ENCODE peak calls at places on chromosomes 6 and 20, in ten cellular contexts. V, Y, Q, X, C, M, D, H, J and P are unnamed samples.

GRCh38 chr6:121516331-121516730 is 80.9 kb downstream of the GJA1 start:
- DNase-seq in V (no peak), Y (no peak), Q (no peak), X (no peak), C (no peak), M (no peak), D (no peak), H (no peak), J (no peak), P (no peak)

GRCh38 chr20:41889125-41889870 is 271.1 kb upstream of the CHD6 start:
- DNase-seq in V (no peak), Y (no peak), Q (no peak), X (no peak), C (no peak), M (peak; percentile 20), D (no peak), H (no peak), J (no peak), P (peak; percentile 22)

GRCh38 chr6:10373642-10374359 is 41.1 kb downstream of the TFAP2A start:
- DNase-seq in V (peak; percentile 56), Y (no peak), Q (no peak), X (no peak), C (no peak), M (peak; percentile 45), D (no peak), H (no peak), J (no peak), P (no peak)

GRCh38 chr20:13995841-13996240 is 525 bp downstream of the MACROD2 start:
- DNase-seq in V (no peak), Y (no peak), Q (no peak), X (no peak), C (no peak), M (peak; percentile 51), D (no peak), H (peak; percentile 24), J (peak; percentile 31), P (peak; percentile 65)

GRCh38 chr6:112249489-112249888 is 4.9 kb downstream of the LAMA4 start:
- DNase-seq in V (no peak), Y (no peak), Q (no peak), X (no peak), C (no peak), M (no peak), D (no peak), H (no peak), J (no peak), P (no peak)

GRCh38 chr6:136639671-136640070 is 89.4 kb upstream of the MAP7 start:
- DNase-seq in V (no peak), Y (no peak), Q (no peak), X (no peak), C (no peak), M (no peak), D (no peak), H (no peak), J (no peak), P (no peak)

GRCh38 chr6:112851141-112851540 is 504.0 kb downstream of the RFPL4B start:
- DNase-seq in V (no peak), Y (no peak), Q (no peak), X (no peak), C (no peak), M (no peak), D (no peak), H (no peak), J (no peak), P (no peak)

GRCh38 chr6:112259337-112259675 is 4.9 kb upstream of the LAMA4 start:
- DNase-seq in V (no peak), Y (no peak), Q (no peak), X (no peak), C (no peak), M (no peak), D (no peak), H (no peak), J (no peak), P (no peak)

GRCh38 chr20:37464173-37464572 is 56.9 kb upstream of the NNAT start:
- DNase-seq in V (no peak), Y (no peak), Q (no peak), X (no peak), C (no peak), M (no peak), D (no peak), H (no peak), J (no peak), P (no peak)

GRCh38 chr6:40348591-40348990 is 238.6 kb downstream of the LRFN2 start:
- DNase-seq in V (no peak), Y (no peak), Q (no peak), X (no peak), C (no peak), M (no peak), D (no peak), H (no peak), J (no peak), P (peak; percentile 7)

GRCh38 chr20:49657118-49657901 is 56.4 kb downstream of the B4GALT5 start:
- DNase-seq in V (no peak), Y (no peak), Q (no peak), X (peak; percentile 35), C (no peak), M (no peak), D (no peak), H (no peak), J (no peak), P (no peak)

GRCh38 chr6:51266569-51266968 is 447.9 kb downstream of the TFAP2B start:
- DNase-seq in V (no peak), Y (no peak), Q (no peak), X (no peak), C (no peak), M (no peak), D (no peak), H (no peak), J (no peak), P (no peak)

GRCh38 chr6:52423448-52423847 is 3.3 kb downstream of the EFHC1 start:
- DNase-seq in V (no peak), Y (no peak), Q (no peak), X (no peak), C (no peak), M (no peak), D (no peak), H (no peak), J (no peak), P (no peak)

DNA sequence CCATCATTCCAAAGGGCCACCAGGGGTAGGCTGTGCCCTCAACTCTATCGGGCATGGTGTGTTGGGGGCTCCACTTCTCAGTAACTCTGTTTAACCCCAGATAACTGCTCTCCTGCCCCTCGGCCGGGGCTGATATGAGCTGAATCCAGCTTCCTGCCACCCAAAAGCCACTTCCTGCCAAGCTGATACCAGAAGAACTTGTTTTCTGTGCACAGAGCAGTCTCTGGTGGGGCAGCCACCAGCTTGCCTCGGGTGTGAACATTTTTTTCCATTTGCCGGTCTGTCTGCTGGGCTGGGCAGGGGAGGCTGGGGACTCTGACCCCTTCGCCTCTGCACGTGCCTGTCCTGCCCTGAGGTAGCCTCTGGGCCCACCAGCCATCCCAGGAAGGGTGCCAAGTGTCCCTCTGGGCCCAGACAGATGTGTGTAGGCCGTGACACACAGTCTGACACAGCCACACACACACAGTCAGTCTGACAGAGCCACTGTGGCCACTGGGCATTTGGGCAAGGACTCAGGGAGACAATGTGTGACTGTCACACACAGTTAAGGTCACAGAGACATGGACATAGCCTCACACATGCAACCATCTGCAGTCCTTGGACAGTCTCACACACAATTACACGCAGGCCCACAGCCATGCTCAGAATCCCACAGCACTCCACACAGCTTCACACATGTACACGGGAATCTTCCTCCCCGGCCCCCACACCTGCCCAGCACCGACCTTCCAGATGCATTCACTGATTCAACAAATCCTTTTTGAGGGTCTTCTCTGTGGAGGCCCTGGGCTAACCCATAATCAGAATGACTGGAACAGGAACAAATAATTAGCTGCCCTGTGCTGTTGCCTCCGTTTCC is 45.1 kb downstream of the NOL4L start:
- DNase-seq in V (no peak), Y (peak; percentile 62), Q (peak; percentile 89), X (no peak), C (peak; percentile 87), M (no peak), D (peak; percentile 33), H (no peak), J (no peak), P (no peak)
- H3K4me1 ChIP-seq in V (peaks cover 7% of the 10 kb centered on the region), Y (peaks cover 85% of the 10 kb centered on the region), Q (peaks cover 91% of the 10 kb centered on the region), X (no peaks in the 10 kb centered on the region), C (peaks cover 34% of the 10 kb centered on the region), M (peaks cover 9% of the 10 kb centered on the region), D (peaks cover 89% of the 10 kb centered on the region), H (peaks cover 16% of the 10 kb centered on the region), J (peaks cover 2% of the 10 kb centered on the region), P (peaks cover 32% of the 10 kb centered on the region)

GRCh38 chr6:13342414-13343019 is 14.2 kb upstream of the TBC1D7 start:
- DNase-seq in V (no peak), Y (no peak), Q (no peak), X (no peak), C (no peak), M (no peak), D (no peak), H (no peak), J (no peak), P (no peak)
- H3K27ac ChIP-seq in V (no peak overlapping the region), Y (no peak overlapping the region), Q (no peak overlapping the region), X (no peak overlapping the region), C (no peak overlapping the region), M (no peak overlapping the region), D (no peak overlapping the region), H (no peak overlapping the region), J (no peak overlapping the region), P (no peak overlapping the region)

GRCh38 chr20:46606817-46607190 is 44.5 kb downstream of the SLC13A3 start:
- DNase-seq in V (no peak), Y (no peak), Q (no peak), X (no peak), C (no peak), M (no peak), D (no peak), H (no peak), J (no peak), P (no peak)

GRCh38 chr20:46605978-46606816 is 45.1 kb downstream of the SLC13A3 start:
- DNase-seq in V (no peak), Y (no peak), Q (no peak), X (no peak), C (no peak), M (no peak), D (no peak), H (no peak), J (no peak), P (no peak)

GRCh38 chr20:46604551-46605133 is 46.6 kb downstream of the SLC13A3 start:
- DNase-seq in V (no peak), Y (no peak), Q (no peak), X (no peak), C (no peak), M (no peak), D (no peak), H (no peak), J (no peak), P (no peak)

GRCh38 chr20:46607191-46607848 is 43.9 kb downstream of the SLC13A3 start:
- DNase-seq in V (no peak), Y (no peak), Q (no peak), X (no peak), C (no peak), M (no peak), D (no peak), H (no peak), J (no peak), P (no peak)

GRCh38 chr20:46605181-46605580 is 46.1 kb downstream of the SLC13A3 start:
- DNase-seq in V (no peak), Y (no peak), Q (no peak), X (no peak), C (no peak), M (no peak), D (no peak), H (no peak), J (no peak), P (no peak)
- H3K4me1 ChIP-seq in V (no peaks in the 10 kb centered on the region), Y (no peaks in the 10 kb centered on the region), Q (no peaks in the 10 kb centered on the region), X (no peaks in the 10 kb centered on the region), C (no peaks in the 10 kb centered on the region), M (no peaks in the 10 kb centered on the region), D (no peaks in the 10 kb centered on the region), H (no peaks in the 10 kb centered on the region), J (no peaks in the 10 kb centered on the region), P (no peaks in the 10 kb centered on the region)

GRCh38 chr6:89350281-89351037 is 2.1 kb downstream of the UBE2J1 start:
- DNase-seq in V (no peak), Y (no peak), Q (no peak), X (no peak), C (no peak), M (no peak), D (no peak), H (no peak), J (no peak), P (no peak)
- H3K27ac ChIP-seq in V (peak overlapping the region; percentile 60), Y (no peak overlapping the region), Q (peak overlapping the region; percentile 11), X (no peak overlapping the region), C (peak overlapping the region; percentile 99), M (no peak overlapping the region), D (no peak overlapping the region), H (peak overlapping the region; percentile 99), J (peak overlapping the region; percentile 74), P (peak overlapping the region; percentile 56)